ENCODE peak calls at places on chromosome 3, in nine cellular contexts. K is AG08396; G is fibroblast of the aortic adventitia; W is M059J; O is A549; J is effector memory CD8-positive, alpha-beta T cell; I is HTR-8/SVneo; Q is left colon; D is CD4-positive, alpha-beta T cell. T is an unnamed sample.

GRCh38 chr3:30263921-30264313 is 342.5 kb upstream of the TGFBR2 start:
- DNase-seq in K (no peak), G (no peak), W (no peak), O (no peak), J (no peak), I (no peak), Q (no peak), D (no peak), T (no peak)

GRCh38 chr3:126132751-126133511 is 47.5 kb downstream of the ALDH1L1 start:
- DNase-seq in K (no peak), G (peak; percentile 5), W (no peak), O (peak; percentile 13), J (no peak), I (no peak), Q (peak; percentile 8), D (no peak), T (peak; percentile 52)

GRCh38 chr3:18444597-18445420 is 19.7 kb upstream of the SATB1 start:
- DNase-seq in K (peak; percentile 91), G (peak; percentile 20), W (peak; percentile 45), O (peak; percentile 65), J (peak; percentile 72), I (no peak), Q (peak; percentile 47), D (peak; percentile 61), T (peak; percentile 37)

GRCh38 chr3:134640872-134641470 is 9.9 kb downstream of the KY start:
- DNase-seq in K (peak; percentile 50), G (peak; percentile 51), W (peak; percentile 44), O (peak; percentile 14), J (no peak), I (peak; percentile 33), Q (no peak), D (no peak), T (no peak)

GRCh38 chr3:7280318-7280717 is 419.4 kb downstream of the GRM7 start:
- DNase-seq in K (no peak), G (no peak), W (no peak), O (no peak), J (no peak), I (no peak), Q (no peak), D (no peak), T (no peak)

GRCh38 chr3:156898296-156898880 is 72.2 kb downstream of the LEKR1 start:
- DNase-seq in K (no peak), G (no peak), W (peak; percentile 47), O (no peak), J (no peak), I (no peak), Q (no peak), D (no peak), T (no peak)

GRCh38 chr3:128054363-128054762 is 2.1 kb downstream of the SEC61A1 start:
- DNase-seq in K (peak; percentile 65), G (no peak), W (peak; percentile 79), O (no peak), J (no peak), I (no peak), Q (no peak), D (no peak), T (no peak)

GRCh38 chr3:52184690-52185089 is 13.3 kb upstream of the ALAS1 start:
- DNase-seq in K (no peak), G (no peak), W (no peak), O (no peak), J (no peak), I (no peak), Q (no peak), D (no peak), T (no peak)

GRCh38 chr3:171497546-171497945 is 37.3 kb upstream of the TNIK start:
- DNase-seq in K (no peak), G (no peak), W (no peak), O (no peak), J (no peak), I (no peak), Q (no peak), D (no peak), T (no peak)

GRCh38 chr3:52002768-52003167 is 7.1 kb upstream of the RPL29 start:
- DNase-seq in K (no peak), G (no peak), W (no peak), O (no peak), J (no peak), I (no peak), Q (no peak), D (no peak), T (no peak)

GRCh38 chr3:10945683-10946287 is 46.8 kb upstream of the SLC6A1 start:
- DNase-seq in K (peak; percentile 72), G (peak; percentile 47), W (peak; percentile 28), O (peak; percentile 75), J (peak; percentile 15), I (peak; percentile 73), Q (no peak), D (peak; percentile 8), T (peak; percentile 64)

GRCh38 chr3:8555705-8556314 is 54.2 kb downstream of the LMCD1 start:
- DNase-seq in K (no peak), G (no peak), W (no peak), O (no peak), J (no peak), I (no peak), Q (no peak), D (no peak), T (no peak)

GRCh38 chr3:115581347-115582135 is 41.8 kb upstream of the GAP43 start:
- DNase-seq in K (no peak), G (peak; percentile 77), W (peak; percentile 82), O (no peak), J (no peak), I (no peak), Q (no peak), D (no peak), T (no peak)

GRCh38 chr3:171256445-171257250 is 203.6 kb downstream of the TNIK start:
- DNase-seq in K (no peak), G (peak; percentile 29), W (peak; percentile 96), O (no peak), J (no peak), I (no peak), Q (no peak), D (no peak), T (no peak)

GRCh38 chr3:175585898-175586297 is 726.8 kb downstream of the NAALADL2 start:
- DNase-seq in K (peak; percentile 39), G (peak; percentile 45), W (peak; percentile 81), O (no peak), J (no peak), I (peak; percentile 10), Q (no peak), D (no peak), T (no peak)

GRCh38 chr3:46864051-46864881 is 1.0 kb upstream of the MYL3 start:
- DNase-seq in K (no peak), G (no peak), W (no peak), O (no peak), J (no peak), I (no peak), Q (peak; percentile 3), D (no peak), T (no peak)

GRCh38 chr3:124117486-124117885 is 125.6 kb upstream of the ROPN1 start:
- DNase-seq in K (peak; percentile 38), G (peak; percentile 56), W (peak; percentile 79), O (no peak), J (no peak), I (no peak), Q (no peak), D (no peak), T (peak; percentile 82)

GRCh38 chr3:192957441-192957951 is 39.8 kb upstream of the MB21D2 start:
- DNase-seq in K (peak; percentile 58), G (peak; percentile 99), W (peak; percentile 70), O (no peak), J (no peak), I (no peak), Q (peak; percentile 24), D (no peak), T (peak; percentile 30)

GRCh38 chr3:39494781-39495180 is 27.3 kb downstream of the MOBP start:
- DNase-seq in K (no peak), G (no peak), W (no peak), O (no peak), J (no peak), I (no peak), Q (no peak), D (no peak), T (no peak)

GRCh38 chr3:141402476-141403171 is 34.3 kb downstream of the ZBTB38 start:
- DNase-seq in K (peak; percentile 69), G (peak; percentile 84), W (peak; percentile 53), O (peak; percentile 45), J (peak; percentile 35), I (peak; percentile 46), Q (peak; percentile 68), D (peak; percentile 52), T (no peak)

GRCh38 chr3:38227989-38228388 is 37.6 kb upstream of the SLC22A13 start:
- DNase-seq in K (peak; percentile 15), G (peak; percentile 67), W (peak; percentile 23), O (no peak), J (no peak), I (peak; percentile 38), Q (no peak), D (no peak), T (no peak)

GRCh38 chr3:13262493-13263211 is 157.5 kb downstream of the NUP210 start:
- DNase-seq in K (no peak), G (no peak), W (no peak), O (no peak), J (no peak), I (no peak), Q (no peak), D (no peak), T (no peak)

GRCh38 chr3:113912551-113913246 is 35.1 kb upstream of the ZDHHC23 start:
- DNase-seq in K (peak; percentile 30), G (peak; percentile 80), W (peak; percentile 84), O (peak; percentile 24), J (peak; percentile 12), I (peak; percentile 59), Q (no peak), D (no peak), T (peak; percentile 6)

GRCh38 chr3:191959876-191960418 is 499.0 kb downstream of the PYDC2 start:
- DNase-seq in K (no peak), G (no peak), W (no peak), O (no peak), J (no peak), I (no peak), Q (no peak), D (no peak), T (no peak)

GRCh38 chr3:100254168-100254777 is 6.5 kb upstream of the TBC1D23 start:
- DNase-seq in K (peak; percentile 57), G (peak; percentile 83), W (peak; percentile 82), O (peak; percentile 42), J (peak; percentile 9), I (peak; percentile 56), Q (peak; percentile 30), D (no peak), T (peak; percentile 31)

GRCh38 chr3:179324270-179324754 is 1.5 kb downstream of the ZNF639 start:
- DNase-seq in K (peak; percentile 40), G (peak; percentile 35), W (peak; percentile 42), O (no peak), J (no peak), I (no peak), Q (no peak), D (no peak), T (peak; percentile 12)

GRCh38 chr3:184335291-184335660 is 2.1 kb upstream of the FAM131A start:
- DNase-seq in K (no peak), G (no peak), W (peak; percentile 56), O (peak; percentile 15), J (no peak), I (no peak), Q (no peak), D (no peak), T (no peak)

GRCh38 chr3:76063019-76063418 is 277.7 kb upstream of the ZNF717 start:
- DNase-seq in K (peak; percentile 29), G (peak; percentile 10), W (peak; percentile 1), O (no peak), J (no peak), I (peak; percentile 20), Q (no peak), D (no peak), T (no peak)

GRCh38 chr3:129161860-129162271 is 1.0 kb upstream of the ISY1 start:
- DNase-seq in K (peak; percentile 38), G (no peak), W (peak; percentile 45), O (peak; percentile 40), J (no peak), I (no peak), Q (peak; percentile 35), D (no peak), T (no peak)

GRCh38 chr3:171966533-171967136 is 72.7 kb upstream of the FNDC3B start:
- DNase-seq in K (no peak), G (no peak), W (no peak), O (peak; percentile 19), J (no peak), I (no peak), Q (no peak), D (no peak), T (no peak)

GRCh38 chr3:12553921-12554391 is 2.9 kb upstream of the MKRN2 start:
- DNase-seq in K (peak; percentile 30), G (peak; percentile 14), W (peak; percentile 46), O (no peak), J (peak; percentile 5), I (peak; percentile 20), Q (peak; percentile 36), D (no peak), T (no peak)

T was measured in putamen.